ENCODE peak calls at places on chromosomes 11 and 22, in eight cellular contexts. J is activated B cell treated with CpG ODN at 0.5 μM for 24 hours; K is hepatic stellate cell; N is effector CD8-positive, alpha-beta T cell; Y is cardiac fibroblast; D is H7; O is ELF-1; R is AG04449. T is an unnamed sample.

GRCh38 chr11:62264004-62264403 is 6.0 kb upstream of the SCGB2A2 start:
- DNase-seq in J (no peak), K (no peak), N (no peak), Y (peak), D (no peak), O (no peak), R (no peak), T (no peak)

GRCh38 chr11:131065435-131066295 is 149.4 kb upstream of the SNX19 start:
- DNase-seq in J (no peak), K (no peak), N (no peak), Y (no peak), D (no peak), O (no peak), R (no peak), T (no peak)

GRCh38 chr11:11607772-11608171 is 14.0 kb downstream of the GALNT18 start:
- DNase-seq in J (no peak), K (no peak), N (no peak), Y (no peak), D (no peak), O (no peak), R (no peak), T (no peak)

GRCh38 chr11:88384678-88385015 is 47.1 kb upstream of the CTSC start:
- DNase-seq in J (no peak), K (peak), N (no peak), Y (peak), D (no peak), O (peak), R (no peak), T (no peak)

GRCh38 chr22:35318346-35319215 is 18.9 kb downstream of the TOM1 start:
- DNase-seq in J (no peak), K (no peak), N (no peak), Y (no peak), D (no peak), O (no peak), R (no peak), T (no peak)

GRCh38 chr11:210122-210802 is 2.8 kb downstream of the RIC8A start:
- DNase-seq in J (no peak), K (peak), N (no peak), Y (peak), D (no peak), O (peak), R (peak), T (peak)

GRCh38 chr22:26894766-26895485 is 237.5 kb downstream of the MIAT start:
- DNase-seq in J (no peak), K (peak), N (no peak), Y (peak), D (no peak), O (no peak), R (peak), T (peak)

GRCh38 chr11:96257972-96258951 is 84.7 kb downstream of the MAML2 start:
- DNase-seq in J (no peak), K (no peak), N (peak), Y (no peak), D (no peak), O (no peak), R (no peak), T (no peak)

GRCh38 chr11:104665631-104666030 is 232.6 kb downstream of the CASP12 start:
- DNase-seq in J (no peak), K (no peak), N (no peak), Y (peak), D (no peak), O (no peak), R (no peak), T (no peak)

GRCh38 chr11:72012897-72013721 is 14.4 kb downstream of the IL18BP start:
- DNase-seq in J (no peak), K (no peak), N (no peak), Y (peak), D (peak), O (peak), R (no peak), T (no peak)